ENCODE peak calls at places on chromosomes 16 and 17, in four cellular contexts. X is body of pancreas, W is stomach, H is adrenal gland. D is an unnamed sample.

GRCh38 chr17:12342609-12343248 is 322.1 kb downstream of the MAP2K4 start:
- DNase-seq in X (no peak), H (no peak), W (peak), D (no peak)

GRCh38 chr16:50086176-50086575 is 20.4 kb downstream of the HEATR3 start:
- DNase-seq in X (no peak), H (no peak), W (no peak), D (no peak)

GRCh38 chr17:63437287-63438091 is 8.6 kb downstream of the CYB561 start:
- DNase-seq in X (peak), W (peak), H (peak), D (no peak)

GRCh38 chr17:45954914-45955313 is 44.1 kb upstream of the STH start:
- DNase-seq in X (no peak), H (no peak), W (no peak), D (no peak)

GRCh38 chr16:87835882-87836331 is 33.4 kb downstream of the SLC7A5 start:
- DNase-seq in H (no peak), X (no peak), W (no peak), D (no peak)

GRCh38 chr16:8720080-8720966 is 45.9 kb downstream of the ABAT start:
- DNase-seq in X (peak), H (peak), W (no peak), D (peak)

GRCh38 chr17:50672831-50673551 is 34.7 kb downstream of the ANKRD40 start:
- DNase-seq in H (peak), X (no peak), W (no peak), D (no peak)

GRCh38 chr16:79386299-79386698 is 214.2 kb downstream of the MAF start:
- DNase-seq in H (no peak), X (no peak), W (no peak), D (no peak)

GRCh38 chr17:59234631-59235030 is 14.3 kb downstream of the GDPD1 start:
- DNase-seq in H (no peak), W (no peak), X (no peak), D (no peak)

GRCh38 chr16:88908307-88908706 is 41.8 kb upstream of the PABPN1L start:
- DNase-seq in H (no peak), W (no peak), X (no peak), D (no peak)

GRCh38 chr17:18037482-18037881 is 1.5 kb downstream of the ATPAF2 start:
- DNase-seq in X (no peak), W (no peak), H (no peak), D (peak)

GRCh38 chr16:64657316-64658011 is 464.4 kb downstream of the CDH11 start:
- DNase-seq in X (no peak), W (no peak), H (no peak), D (no peak)

GRCh38 chr17:74145756-74146155 is 57.7 kb upstream of the RPL38 start:
- DNase-seq in X (no peak), H (no peak), W (no peak), D (no peak)

GRCh38 chr17:56319531-56319930 is 166.3 kb downstream of the ANKFN1 start:
- DNase-seq in H (no peak), W (no peak), X (no peak), D (peak)

GRCh38 chr17:14078027-14078426 is 8.7 kb downstream of the COX10 start:
- DNase-seq in H (no peak), W (no peak), X (no peak), D (peak)

GRCh38 chr17:81385320-81386111 is 9.7 kb upstream of the BAHCC1 start:
- DNase-seq in X (no peak), W (no peak), H (no peak), D (no peak)

GRCh38 chr16:57998484-57998883 is 2.0 kb downstream of the ZNF319 start:
- DNase-seq in H (no peak), X (no peak), W (peak), D (no peak)

GRCh38 chr17:76742958-76743357 is 5.0 kb downstream of the MFSD11 start:
- DNase-seq in X (no peak), W (no peak), H (no peak), D (no peak)

GRCh38 chr17:12256380-12256995 is 235.8 kb downstream of the MAP2K4 start:
- DNase-seq in H (peak), W (peak), X (peak), D (peak)

GRCh38 chr16:83793179-83793578 is 14.6 kb upstream of the HSBP1 start:
- DNase-seq in X (no peak), H (no peak), W (no peak), D (no peak)

GRCh38 chr16:87048038-87048743 is 269.0 kb downstream of the C16orf95 start:
- DNase-seq in X (no peak), H (no peak), W (no peak), D (no peak)

GRCh38 chr16:88289549-88290344 is 93.0 kb upstream of the ZNF469 start:
- DNase-seq in X (no peak), H (no peak), W (no peak), D (no peak)

GRCh38 chr16:1194665-1195392 is 30.2 kb downstream of the TPSG1 start:
- DNase-seq in X (peak), H (peak), W (no peak), D (peak)
- TF ChIP-seq POLR2A in X (no peak), H (no peak), W (no peak), D (no peak)

DNA sequence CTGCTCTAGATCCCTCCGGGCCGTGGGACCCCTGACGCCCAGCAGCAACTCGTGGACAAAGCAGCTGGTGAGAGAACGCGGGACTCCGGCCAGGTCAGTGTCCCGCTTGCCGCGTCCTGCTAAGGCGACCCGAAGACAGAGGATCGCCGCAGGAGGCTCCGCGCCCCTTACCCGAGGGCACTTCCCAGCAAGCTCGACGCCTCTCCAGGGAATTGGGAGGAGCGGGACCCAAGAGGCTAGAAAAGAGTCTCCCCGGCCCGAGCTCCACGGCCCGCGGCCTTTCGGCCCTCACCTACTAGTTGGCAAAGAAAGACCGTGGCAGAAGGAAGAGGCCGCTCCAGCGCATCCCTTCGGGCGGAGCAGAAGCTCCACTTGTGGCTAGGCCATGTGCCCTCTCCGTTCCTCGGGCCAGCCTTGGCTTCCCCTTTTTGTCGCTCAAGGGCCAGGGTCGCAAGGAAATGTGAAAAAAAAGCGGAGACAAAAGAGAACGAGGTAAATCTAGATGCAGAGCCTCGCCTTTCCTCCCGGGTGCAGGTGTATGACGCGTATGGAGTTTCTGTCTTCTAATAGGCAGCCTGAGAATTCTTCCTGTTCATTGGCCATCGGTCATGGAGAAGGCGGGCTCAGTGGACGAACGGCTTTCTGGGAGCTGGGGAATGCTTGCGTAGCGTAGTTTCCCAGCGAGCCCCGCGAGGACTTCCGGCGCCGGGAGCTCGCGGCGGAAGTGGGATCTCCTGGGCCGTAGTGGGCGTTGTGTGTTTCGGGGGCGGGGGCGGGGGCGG is at the start of gene ZNF213:
- DNase-seq in X (peak), H (peak), W (peak), D (peak)
- TF ChIP-seq POLR2A in X (peak), H (peak), W (no peak), D (peak)

DNA sequence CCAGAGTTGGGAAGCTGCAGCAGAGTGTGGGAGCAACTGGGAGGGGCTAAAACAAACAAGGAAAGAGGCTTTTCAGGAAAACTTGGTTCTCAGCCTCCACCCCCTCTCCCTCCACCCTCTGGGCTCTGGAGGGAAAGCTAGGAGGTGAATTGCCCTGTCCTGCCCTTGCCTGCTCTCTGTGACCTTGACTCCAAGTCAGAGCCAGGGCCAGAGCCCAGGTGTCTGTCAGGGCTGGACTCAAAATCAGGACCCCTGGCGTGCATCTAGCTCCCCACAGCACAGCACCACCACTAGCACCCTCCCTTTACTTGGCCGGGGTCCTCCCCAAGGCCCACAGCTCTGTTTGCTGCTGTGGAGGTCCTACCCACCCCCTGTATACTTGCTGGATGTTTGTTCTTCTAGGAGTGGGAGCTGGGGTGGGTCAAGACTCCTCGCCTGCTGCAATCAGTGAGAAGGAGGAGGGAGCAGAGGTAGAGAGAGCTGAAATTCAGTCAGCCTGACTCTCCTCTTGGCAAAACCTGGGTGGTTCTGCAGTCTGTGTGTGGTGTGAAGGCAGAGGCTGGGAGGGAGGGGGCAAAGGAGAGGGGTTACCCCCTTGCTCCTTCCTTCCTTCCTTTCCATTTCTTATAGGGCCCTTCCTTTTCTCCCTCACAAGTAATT is 2.8 kb upstream of the NR1D1 start:
- DNase-seq in H (no peak), W (no peak), X (no peak), D (no peak)
- TF ChIP-seq POLR2A in H (no peak), W (no peak), X (no peak), D (no peak)

GRCh38 chr16:586645-587590 is 2.9 kb upstream of the RAB40C start:
- DNase-seq in W (no peak), X (no peak), H (no peak), D (peak)
- TF ChIP-seq POLR2A in W (no peak), X (no peak), H (no peak), D (peak)

GRCh38 chr16:14302031-14302398 is 230.9 kb downstream of the MRTFB start:
- DNase-seq in H (peak), W (peak), X (peak), D (peak)
- TF ChIP-seq POLR2A in H (peak), W (no peak), X (peak), D (no peak)